ENCODE peak calls at places on chromosomes 2 and 18, in ten cellular contexts. One of them, this sample, is unnamed.

GRCh38 chr2:179020156-179020750 is 29.7 kb downstream of the CCDC141 start:
- DNase-seq in GM12865: peak
- DNase-seq in upper lobe of right lung: no peak
- DNase-seq in psoas muscle: no peak
- DNase-seq in adrenal gland: peak
- DNase-seq in left lung: no peak
- DNase-seq in choroid plexus epithelial cell: peak
- DNase-seq in BE2C: peak
- DNase-seq in heart right ventricle: no peak
- DNase-seq in testis: peak
- DNase-seq in this sample: peak

GRCh38 chr2:119431976-119432881 is 575 bp downstream of the TMEM37 start:
- DNase-seq in BE2C: no peak
- DNase-seq in GM12865: no peak
- DNase-seq in choroid plexus epithelial cell: peak
- DNase-seq in upper lobe of right lung: peak
- DNase-seq in adrenal gland: peak
- DNase-seq in psoas muscle: no peak
- DNase-seq in heart right ventricle: no peak
- DNase-seq in testis: no peak
- DNase-seq in left lung: peak
- DNase-seq in this sample: peak

GRCh38 chr2:120066708-120067547 is 54.1 kb downstream of the EPB41L5 start:
- DNase-seq in BE2C: no peak
- DNase-seq in upper lobe of right lung: no peak
- DNase-seq in left lung: no peak
- DNase-seq in psoas muscle: no peak
- DNase-seq in GM12865: no peak
- DNase-seq in testis: no peak
- DNase-seq in adrenal gland: no peak
- DNase-seq in heart right ventricle: peak
- DNase-seq in choroid plexus epithelial cell: peak
- DNase-seq in this sample: peak

GRCh38 chr2:128433911-128434550 is 115.4 kb upstream of the HS6ST1 start:
- DNase-seq in choroid plexus epithelial cell: no peak
- DNase-seq in psoas muscle: no peak
- DNase-seq in left lung: no peak
- DNase-seq in adrenal gland: no peak
- DNase-seq in BE2C: no peak
- DNase-seq in testis: no peak
- DNase-seq in heart right ventricle: no peak
- DNase-seq in upper lobe of right lung: no peak
- DNase-seq in GM12865: no peak
- DNase-seq in this sample: no peak

GRCh38 chr2:108534577-108535379 is 508 bp downstream of the LIMS1 start:
- DNase-seq in left lung: peak
- DNase-seq in choroid plexus epithelial cell: peak
- DNase-seq in BE2C: peak
- DNase-seq in psoas muscle: no peak
- DNase-seq in heart right ventricle: peak
- DNase-seq in testis: peak
- DNase-seq in upper lobe of right lung: no peak
- DNase-seq in GM12865: peak
- DNase-seq in adrenal gland: peak
- DNase-seq in this sample: no peak

GRCh38 chr18:62799977-62800376 is 84.6 kb downstream of the PHLPP1 start:
- DNase-seq in adrenal gland: no peak
- DNase-seq in upper lobe of right lung: no peak
- DNase-seq in psoas muscle: no peak
- DNase-seq in BE2C: no peak
- DNase-seq in left lung: no peak
- DNase-seq in testis: no peak
- DNase-seq in choroid plexus epithelial cell: no peak
- DNase-seq in GM12865: no peak
- DNase-seq in heart right ventricle: no peak
- DNase-seq in this sample: no peak

GRCh38 chr2:239393941-239394340 is 6.9 kb downstream of the HDAC4 start:
- DNase-seq in GM12865: no peak
- DNase-seq in BE2C: no peak
- DNase-seq in adrenal gland: no peak
- DNase-seq in psoas muscle: no peak
- DNase-seq in heart right ventricle: no peak
- DNase-seq in left lung: no peak
- DNase-seq in choroid plexus epithelial cell: no peak
- DNase-seq in testis: no peak
- DNase-seq in upper lobe of right lung: no peak
- DNase-seq in this sample: peak

GRCh38 chr18:68960355-68960754 is 162.5 kb downstream of the CCDC102B start:
- DNase-seq in adrenal gland: no peak
- DNase-seq in GM12865: no peak
- DNase-seq in psoas muscle: no peak
- DNase-seq in testis: no peak
- DNase-seq in choroid plexus epithelial cell: peak
- DNase-seq in BE2C: no peak
- DNase-seq in heart right ventricle: no peak
- DNase-seq in left lung: no peak
- DNase-seq in upper lobe of right lung: no peak
- DNase-seq in this sample: peak

GRCh38 chr2:234497592-234498023 is 727 bp upstream of the ARL4C start:
- DNase-seq in GM12865: no peak
- DNase-seq in adrenal gland: no peak
- DNase-seq in left lung: no peak
- DNase-seq in choroid plexus epithelial cell: no peak
- DNase-seq in testis: no peak
- DNase-seq in upper lobe of right lung: no peak
- DNase-seq in heart right ventricle: no peak
- DNase-seq in BE2C: no peak
- DNase-seq in psoas muscle: no peak
- DNase-seq in this sample: no peak

GRCh38 chr2:234495801-234496441 is 960 bp downstream of the ARL4C start:
- DNase-seq in psoas muscle: peak
- DNase-seq in heart right ventricle: no peak
- DNase-seq in upper lobe of right lung: peak
- DNase-seq in choroid plexus epithelial cell: peak
- DNase-seq in BE2C: peak
- DNase-seq in GM12865: peak
- DNase-seq in testis: no peak
- DNase-seq in adrenal gland: peak
- DNase-seq in left lung: peak
- DNase-seq in this sample: no peak

GRCh38 chr2:234495076-234495800 is 1.6 kb downstream of the ARL4C start:
- DNase-seq in psoas muscle: no peak
- DNase-seq in testis: no peak
- DNase-seq in BE2C: no peak
- DNase-seq in upper lobe of right lung: no peak
- DNase-seq in choroid plexus epithelial cell: peak
- DNase-seq in heart right ventricle: no peak
- DNase-seq in left lung: no peak
- DNase-seq in GM12865: no peak
- DNase-seq in adrenal gland: no peak
- DNase-seq in this sample: peak

GRCh38 chr2:234496442-234496834 is 443 bp downstream of the ARL4C start:
- DNase-seq in left lung: no peak
- DNase-seq in choroid plexus epithelial cell: peak
- DNase-seq in BE2C: peak
- DNase-seq in GM12865: peak
- DNase-seq in upper lobe of right lung: no peak
- DNase-seq in testis: no peak
- DNase-seq in heart right ventricle: no peak
- DNase-seq in adrenal gland: no peak
- DNase-seq in psoas muscle: peak
- DNase-seq in this sample: peak

GRCh38 chr2:234496835-234497591 is at the start of gene ARL4C:
- DNase-seq in testis: peak
- DNase-seq in heart right ventricle: peak
- DNase-seq in psoas muscle: peak
- DNase-seq in GM12865: peak
- DNase-seq in upper lobe of right lung: peak
- DNase-seq in left lung: peak
- DNase-seq in choroid plexus epithelial cell: peak
- DNase-seq in BE2C: peak
- DNase-seq in adrenal gland: peak
- DNase-seq in this sample: peak
- TF ChIP-seq CTCF in testis: no peak
- TF ChIP-seq CTCF in heart right ventricle: no peak
- TF ChIP-seq CTCF in psoas muscle: no peak
- TF ChIP-seq CTCF in GM12865: no peak
- TF ChIP-seq CTCF in upper lobe of right lung: no peak
- TF ChIP-seq CTCF in left lung: no peak
- TF ChIP-seq CTCF in choroid plexus epithelial cell: peak
- TF ChIP-seq CTCF in BE2C: no peak
- TF ChIP-seq CTCF in adrenal gland: no peak
- TF ChIP-seq CTCF in this sample: no peak

DNA sequence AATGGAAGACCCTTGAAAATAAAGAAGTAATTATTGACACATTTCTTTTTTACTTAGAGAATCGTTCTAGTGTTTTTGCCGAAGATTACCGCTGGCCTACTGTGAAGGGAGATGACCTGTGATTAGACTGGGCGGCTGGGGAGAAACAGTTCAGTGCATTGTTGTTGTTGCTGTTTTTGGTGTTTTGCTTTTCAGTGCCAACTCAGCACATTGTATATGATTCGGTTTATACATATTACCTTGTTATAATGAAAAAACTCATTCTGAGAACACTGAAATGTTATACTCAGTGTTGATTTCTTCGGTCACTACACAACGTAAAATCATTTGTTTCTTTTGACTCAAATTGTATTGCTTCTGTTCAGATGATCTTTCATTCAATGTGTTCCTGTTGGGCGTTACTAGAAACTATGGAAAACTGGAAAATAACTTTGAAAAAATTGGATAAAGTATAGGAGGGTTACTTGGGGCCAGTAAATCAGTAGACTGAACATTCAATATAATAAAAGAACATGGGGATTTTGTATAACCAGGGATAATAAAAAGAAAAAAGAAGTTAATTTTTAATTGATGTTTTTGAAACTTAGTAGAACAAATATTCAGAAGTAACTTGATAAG is 3.3 kb downstream of the PMAIP1 start:
- DNase-seq in left lung: no peak
- DNase-seq in choroid plexus epithelial cell: no peak
- DNase-seq in BE2C: no peak
- DNase-seq in psoas muscle: no peak
- DNase-seq in GM12865: peak
- DNase-seq in testis: no peak
- DNase-seq in heart right ventricle: no peak
- DNase-seq in adrenal gland: no peak
- DNase-seq in upper lobe of right lung: no peak
- DNase-seq in this sample: no peak
- H3K4me3 ChIP-seq in left lung: no peak
- H3K4me3 ChIP-seq in choroid plexus epithelial cell: peak
- H3K4me3 ChIP-seq in BE2C: no peak
- H3K4me3 ChIP-seq in psoas muscle: no peak
- H3K4me3 ChIP-seq in GM12865: peak
- H3K4me3 ChIP-seq in testis: no peak
- H3K4me3 ChIP-seq in heart right ventricle: no peak
- H3K4me3 ChIP-seq in adrenal gland: no peak
- H3K4me3 ChIP-seq in upper lobe of right lung: no peak
- H3K4me3 ChIP-seq in this sample: no peak

GRCh38 chr18:46770708-46771107 is 13.9 kb upstream of the ST8SIA5 start:
- DNase-seq in GM12865: no peak
- DNase-seq in testis: no peak
- DNase-seq in psoas muscle: no peak
- DNase-seq in upper lobe of right lung: no peak
- DNase-seq in left lung: no peak
- DNase-seq in choroid plexus epithelial cell: no peak
- DNase-seq in BE2C: no peak
- DNase-seq in adrenal gland: no peak
- DNase-seq in heart right ventricle: no peak
- DNase-seq in this sample: no peak

GRCh38 chr18:46767217-46767616 is 10.4 kb upstream of the ST8SIA5 start:
- DNase-seq in left lung: no peak
- DNase-seq in testis: no peak
- DNase-seq in BE2C: no peak
- DNase-seq in adrenal gland: no peak
- DNase-seq in upper lobe of right lung: no peak
- DNase-seq in psoas muscle: no peak
- DNase-seq in choroid plexus epithelial cell: no peak
- DNase-seq in GM12865: no peak
- DNase-seq in heart right ventricle: no peak
- DNase-seq in this sample: no peak

GRCh38 chr18:46771141-46771540 is 14.3 kb upstream of the ST8SIA5 start:
- DNase-seq in choroid plexus epithelial cell: no peak
- DNase-seq in heart right ventricle: no peak
- DNase-seq in testis: no peak
- DNase-seq in left lung: no peak
- DNase-seq in adrenal gland: no peak
- DNase-seq in GM12865: no peak
- DNase-seq in psoas muscle: no peak
- DNase-seq in upper lobe of right lung: no peak
- DNase-seq in BE2C: no peak
- DNase-seq in this sample: no peak

GRCh38 chr18:46768166-46768921 is 11.5 kb upstream of the ST8SIA5 start:
- DNase-seq in adrenal gland: no peak
- DNase-seq in psoas muscle: no peak
- DNase-seq in left lung: no peak
- DNase-seq in heart right ventricle: peak
- DNase-seq in testis: no peak
- DNase-seq in choroid plexus epithelial cell: no peak
- DNase-seq in BE2C: no peak
- DNase-seq in GM12865: no peak
- DNase-seq in upper lobe of right lung: no peak
- DNase-seq in this sample: no peak

GRCh38 chr18:46772396-46772795 is 15.5 kb upstream of the ST8SIA5 start:
- DNase-seq in left lung: no peak
- DNase-seq in upper lobe of right lung: no peak
- DNase-seq in heart right ventricle: no peak
- DNase-seq in BE2C: no peak
- DNase-seq in GM12865: no peak
- DNase-seq in psoas muscle: no peak
- DNase-seq in testis: no peak
- DNase-seq in choroid plexus epithelial cell: no peak
- DNase-seq in adrenal gland: no peak
- DNase-seq in this sample: no peak
- TF ChIP-seq CTCF in left lung: no peak
- TF ChIP-seq CTCF in upper lobe of right lung: no peak
- TF ChIP-seq CTCF in heart right ventricle: no peak
- TF ChIP-seq CTCF in BE2C: no peak
- TF ChIP-seq CTCF in GM12865: no peak
- TF ChIP-seq CTCF in psoas muscle: no peak
- TF ChIP-seq CTCF in testis: no peak
- TF ChIP-seq CTCF in choroid plexus epithelial cell: peak
- TF ChIP-seq CTCF in adrenal gland: no peak
- TF ChIP-seq CTCF in this sample: no peak

DNA sequence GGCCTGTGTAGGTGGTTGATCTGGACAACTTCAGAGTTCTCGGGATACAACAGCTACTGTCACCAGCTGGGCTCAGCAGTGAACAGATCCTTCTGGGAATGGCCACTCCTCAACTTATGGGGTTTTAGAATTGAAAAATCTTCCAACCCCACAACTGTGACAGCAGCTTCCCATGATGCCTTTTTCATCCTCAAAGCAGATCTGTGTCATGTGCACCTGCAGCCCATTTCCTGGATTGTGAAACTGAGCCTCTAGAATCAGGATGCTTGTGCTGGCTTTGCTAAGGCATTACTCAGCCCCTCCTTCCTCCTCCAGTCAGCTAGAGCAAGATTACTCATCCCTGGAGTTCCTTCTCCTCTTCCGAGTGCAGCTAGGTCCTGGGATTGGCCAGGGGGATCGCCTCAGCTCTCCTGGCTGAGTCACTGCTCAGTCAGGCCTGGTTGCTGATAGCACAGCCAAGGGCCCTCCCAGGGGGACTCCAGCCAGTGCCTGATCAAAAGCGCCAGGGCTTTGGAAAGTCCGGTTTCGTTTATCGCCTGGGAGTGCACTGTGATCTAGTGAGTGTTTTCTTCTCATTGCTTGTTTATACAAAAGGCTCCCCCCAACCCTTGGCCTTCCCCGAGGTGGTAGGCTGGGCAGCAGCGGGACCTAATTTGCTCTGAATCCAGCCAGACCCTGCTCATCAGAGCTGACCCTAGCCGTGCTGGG is 2.4 kb upstream of the LPIN1 start:
- DNase-seq in choroid plexus epithelial cell: peak
- DNase-seq in adrenal gland: peak
- DNase-seq in GM12865: peak
- DNase-seq in BE2C: peak
- DNase-seq in upper lobe of right lung: peak
- DNase-seq in psoas muscle: peak
- DNase-seq in heart right ventricle: peak
- DNase-seq in testis: peak
- DNase-seq in left lung: peak
- DNase-seq in this sample: peak
- H3K4me3 ChIP-seq in choroid plexus epithelial cell: peak
- H3K4me3 ChIP-seq in adrenal gland: no peak
- H3K4me3 ChIP-seq in GM12865: no peak
- H3K4me3 ChIP-seq in BE2C: peak
- H3K4me3 ChIP-seq in upper lobe of right lung: peak
- H3K4me3 ChIP-seq in psoas muscle: peak
- H3K4me3 ChIP-seq in heart right ventricle: peak
- H3K4me3 ChIP-seq in testis: no peak
- H3K4me3 ChIP-seq in left lung: peak
- H3K4me3 ChIP-seq in this sample: peak

This sample was measured in fibroblast of mammary gland.